ENCODE peak calls at places on chromosome 13, in four cellular contexts. P, J, C and E are unnamed samples.

GRCh38 chr13:44300895-44301638 is 72.6 kb upstream of the SERP2 start:
- DNase-seq in P (peak; percentile 54), J (no peak), C (peak; percentile 47), E (no peak)

GRCh38 chr13:99737456-99737855 is 234.1 kb downstream of the ZIC5 start:
- DNase-seq in P (no peak), J (no peak), C (no peak), E (no peak)

GRCh38 chr13:41224113-41225110 is 30.0 kb upstream of the KBTBD7 start:
- DNase-seq in P (no peak), J (no peak), C (no peak), E (no peak)

GRCh38 chr13:80339578-80339840 is 1.4 kb downstream of the SPRY2 start:
- DNase-seq in P (no peak), J (no peak), C (no peak), E (no peak)

GRCh38 chr13:112814905-112815585 is 125.2 kb downstream of the ATP11A start:
- DNase-seq in P (peak; percentile 3), J (no peak), C (peak; percentile 91), E (no peak)

GRCh38 chr13:19960673-19961015 is 2.1 kb downstream of the ZMYM2 start:
- DNase-seq in P (no peak), J (no peak), C (no peak), E (no peak)

GRCh38 chr13:113901231-113901630 is 37.4 kb upstream of the GAS6 start:
- DNase-seq in P (no peak), J (no peak), C (no peak), E (no peak)

GRCh38 chr13:113545455-113545930 is 39.1 kb upstream of the TFDP1 start:
- DNase-seq in P (peak; percentile 20), J (no peak), C (no peak), E (no peak)

GRCh38 chr13:19681517-19681916 is 48.1 kb downstream of the MPHOSPH8 start:
- DNase-seq in P (no peak), J (no peak), C (no peak), E (no peak)

GRCh38 chr13:64429691-64430090 is 2800.4 kb downstream of the PCDH9 start:
- DNase-seq in P (no peak), J (no peak), C (no peak), E (no peak)

GRCh38 chr13:53622431-53622830 is 593.8 kb downstream of the OLFM4 start:
- DNase-seq in P (no peak), J (no peak), C (no peak), E (no peak)

GRCh38 chr13:99657848-99658265 is 156.6 kb downstream of the TM9SF2 start:
- DNase-seq in P (peak; percentile 27), J (no peak), C (peak; percentile 35), E (peak; percentile 14)

GRCh38 chr13:89465366-89465765 is 1794.2 kb downstream of the SLITRK5 start:
- DNase-seq in P (no peak), J (no peak), C (no peak), E (no peak)

DNA sequence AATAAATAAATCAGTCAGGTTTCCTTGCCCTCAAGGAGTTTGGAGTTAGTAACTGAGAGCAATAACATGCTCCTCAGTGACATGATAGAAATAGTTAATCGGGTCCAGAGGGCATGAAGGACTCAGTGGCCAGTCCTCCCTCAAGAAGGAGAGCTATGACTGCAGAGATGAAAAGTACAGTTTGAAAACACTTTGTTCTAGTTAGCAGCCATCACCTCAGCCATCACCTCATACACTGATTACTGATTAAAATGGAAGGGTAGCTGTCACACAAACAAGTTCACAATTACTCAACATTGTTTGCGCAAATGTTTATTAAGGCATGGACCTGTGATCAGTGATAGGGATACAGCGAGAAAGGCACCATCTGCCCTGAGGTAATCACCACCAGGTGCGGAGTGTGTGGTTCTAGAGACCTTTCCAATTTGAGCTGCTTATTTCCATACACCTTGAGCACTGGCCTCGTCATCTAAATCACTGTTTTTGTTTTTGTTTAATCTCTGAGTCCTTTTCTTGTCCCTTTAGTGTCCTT is 85.3 kb upstream of the RAP2A start:
- DNase-seq in P (no peak), J (no peak), C (no peak), E (no peak)
- H3K9me3 ChIP-seq in P (no peaks in the 10 kb centered on the region), J (no peaks in the 10 kb centered on the region), C (no peaks in the 10 kb centered on the region), E (no peaks in the 10 kb centered on the region)

GRCh38 chr13:105465745-105466144 is 1069.7 kb downstream of the EFNB2 start:
- DNase-seq in P (no peak), J (no peak), C (no peak), E (no peak)

GRCh38 chr13:105464249-105464648 is 1071.2 kb downstream of the EFNB2 start:
- DNase-seq in P (no peak), J (no peak), C (no peak), E (no peak)

GRCh38 chr13:105465251-105465650 is 1070.2 kb downstream of the EFNB2 start:
- DNase-seq in P (no peak), J (no peak), C (no peak), E (no peak)

GRCh38 chr13:105462981-105463380 is 1072.5 kb downstream of the EFNB2 start:
- DNase-seq in P (no peak), J (no peak), C (no peak), E (no peak)

GRCh38 chr13:105462098-105462497 is 1073.4 kb downstream of the EFNB2 start:
- DNase-seq in P (no peak), J (no peak), C (no peak), E (no peak)
- H3K9me3 ChIP-seq in P (no peaks in the 10 kb centered on the region), J (no peaks in the 10 kb centered on the region), C (no peaks in the 10 kb centered on the region), E (no peaks in the 10 kb centered on the region)

GRCh38 chr13:90564566-90564965 is 782.9 kb upstream of the MIR17HG start:
- DNase-seq in P (no peak), J (no peak), C (no peak), E (no peak)
- H3K9me3 ChIP-seq in P (no peaks in the 10 kb centered on the region), J (no peaks in the 10 kb centered on the region), C (no peaks in the 10 kb centered on the region), E (no peaks in the 10 kb centered on the region)

GRCh38 chr13:95184317-95184716 is 116.9 kb downstream of the ABCC4 start:
- DNase-seq in P (no peak), J (no peak), C (no peak), E (no peak)
- H3K9me3 ChIP-seq in P (no peaks in the 10 kb centered on the region), J (no peaks in the 10 kb centered on the region), C (no peaks in the 10 kb centered on the region), E (no peaks in the 10 kb centered on the region)